ENCODE peak calls at places on chromosomes 1 and 21, in ten cellular contexts. N, C, L, T, Y, K, Q, I, O and B are unnamed samples.

GRCh38 chr1:43831866-43832654 is 101.5 kb upstream of the ARTN start:
- DNase-seq in I (no peak), Q (no peak), L (no peak), K (no peak), N (no peak), O (no peak), C (no peak), Y (no peak), T (no peak), B (peak; percentile 41)

GRCh38 chr1:110774398-110774797 is 98.5 kb upstream of the CD53 start:
- DNase-seq in K (no peak), I (no peak), T (no peak), L (no peak), Y (no peak), C (no peak), O (no peak), N (no peak), Q (no peak), B (no peak)

GRCh38 chr1:6652986-6653385 is 28.3 kb downstream of the THAP3 start:
- DNase-seq in C (no peak), Y (no peak), N (no peak), L (no peak), T (no peak), Q (no peak), O (no peak), K (no peak), I (no peak), B (no peak)

GRCh38 chr21:38263493-38263892 is 6.7 kb downstream of the KCNJ15 start:
- DNase-seq in N (no peak), L (no peak), C (no peak), Q (peak; percentile 97), T (no peak), K (no peak), I (peak; percentile 100), O (no peak), Y (no peak), B (no peak)

GRCh38 chr1:9371391-9371935 is 78.8 kb downstream of the SPSB1 start:
- DNase-seq in K (no peak), I (peak; percentile 34), O (peak; percentile 38), N (peak; percentile 46), L (peak; percentile 19), C (peak; percentile 67), Q (peak; percentile 34), T (peak; percentile 86), Y (peak; percentile 51), B (no peak)

GRCh38 chr1:43522776-43523480 is 7.8 kb upstream of the PTPRF start:
- DNase-seq in O (peak; percentile 48), N (no peak), K (no peak), I (peak; percentile 95), T (no peak), L (peak; percentile 71), C (no peak), Y (no peak), Q (peak; percentile 90), B (no peak)

GRCh38 chr1:235017719-235018118 is 110.9 kb downstream of the TOMM20 start:
- DNase-seq in Y (no peak), I (no peak), Q (no peak), K (no peak), C (no peak), T (no peak), N (no peak), L (no peak), O (no peak), B (no peak)

GRCh38 chr1:39154553-39155361 is 49.7 kb upstream of the MACF1 start:
- DNase-seq in O (no peak), T (no peak), Y (no peak), C (no peak), N (no peak), K (no peak), I (peak; percentile 78), L (no peak), Q (peak; percentile 94), B (no peak)

GRCh38 chr21:15706686-15707085 is 23.1 kb upstream of the USP25 start:
- DNase-seq in T (no peak), L (peak; percentile 74), O (peak; percentile 32), N (no peak), Q (peak; percentile 98), Y (no peak), I (peak; percentile 99), K (no peak), C (no peak), B (no peak)

GRCh38 chr1:67584938-67585337 is 100.1 kb upstream of the GADD45A start:
- DNase-seq in Q (no peak), O (no peak), L (no peak), N (no peak), Y (no peak), I (no peak), C (no peak), T (no peak), K (no peak), B (no peak)

GRCh38 chr21:16473965-16474364 is 744.2 kb downstream of the USP25 start:
- DNase-seq in I (peak; percentile 34), Q (no peak), K (no peak), N (no peak), C (no peak), O (no peak), L (no peak), T (no peak), Y (no peak), B (no peak)

GRCh38 chr1:167043752-167044488 is 46.3 kb downstream of the GPA33 start:
- DNase-seq in Q (peak; percentile 17), O (peak; percentile 87), C (no peak), L (peak; percentile 78), I (peak; percentile 17), N (peak; percentile 81), Y (no peak), T (peak; percentile 53), K (peak; percentile 81), B (peak; percentile 69)

DNA sequence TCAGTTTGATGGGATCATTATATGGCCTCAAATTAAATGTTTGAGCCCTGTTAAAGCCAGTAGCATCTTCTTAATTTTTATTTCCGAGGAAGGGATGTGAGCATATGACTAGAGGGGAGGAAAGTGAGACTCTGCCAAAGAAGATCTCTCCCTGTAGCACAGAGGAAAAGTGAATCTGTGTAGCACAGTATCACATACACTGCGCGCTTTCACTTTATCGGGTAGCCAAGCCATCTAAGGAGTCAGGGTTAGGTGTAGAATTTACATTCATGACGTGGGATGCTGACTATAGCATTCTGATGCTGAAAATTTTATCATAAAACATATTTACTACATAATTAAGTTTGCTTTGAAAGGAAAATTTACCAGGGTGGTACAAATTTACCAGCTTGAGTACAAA is 24.0 kb downstream of the LRRC8D start:
- DNase-seq in C (no peak), I (no peak), L (no peak), K (no peak), Q (no peak), T (no peak), Y (no peak), O (no peak), N (no peak), B (no peak)
- TF ChIP-seq CTCF in C (no peak), I (no peak), L (no peak), K (no peak), Q (no peak), T (no peak), Y (no peak), O (no peak), N (no peak), B (no peak)

GRCh38 chr1:224894915-224895314 is 34.6 kb upstream of the DNAH14 start:
- DNase-seq in T (no peak), L (peak; percentile 47), C (no peak), N (no peak), Y (no peak), O (no peak), Q (peak; percentile 5), K (peak; percentile 15), I (peak; percentile 51), B (no peak)
- TF ChIP-seq CTCF in T (no peak), L (peak; percentile 47), C (no peak), N (no peak), Y (no peak), O (no peak), Q (peak; percentile 13), K (peak; percentile 65), I (peak; percentile 47), B (peak; percentile 19)

GRCh38 chr1:78607334-78607927 is 12.8 kb upstream of the IFI44L start:
- DNase-seq in Y (no peak), K (peak; percentile 3), I (peak; percentile 64), Q (peak; percentile 70), T (no peak), L (no peak), N (no peak), C (no peak), O (no peak), B (peak; percentile 3)
- TF ChIP-seq CTCF in Y (peak; percentile 48), K (peak; percentile 76), I (peak; percentile 64), Q (peak; percentile 49), T (peak; percentile 49), L (peak; percentile 23), N (peak; percentile 38), C (peak; percentile 65), O (peak; percentile 15), B (peak; percentile 40)

DNA sequence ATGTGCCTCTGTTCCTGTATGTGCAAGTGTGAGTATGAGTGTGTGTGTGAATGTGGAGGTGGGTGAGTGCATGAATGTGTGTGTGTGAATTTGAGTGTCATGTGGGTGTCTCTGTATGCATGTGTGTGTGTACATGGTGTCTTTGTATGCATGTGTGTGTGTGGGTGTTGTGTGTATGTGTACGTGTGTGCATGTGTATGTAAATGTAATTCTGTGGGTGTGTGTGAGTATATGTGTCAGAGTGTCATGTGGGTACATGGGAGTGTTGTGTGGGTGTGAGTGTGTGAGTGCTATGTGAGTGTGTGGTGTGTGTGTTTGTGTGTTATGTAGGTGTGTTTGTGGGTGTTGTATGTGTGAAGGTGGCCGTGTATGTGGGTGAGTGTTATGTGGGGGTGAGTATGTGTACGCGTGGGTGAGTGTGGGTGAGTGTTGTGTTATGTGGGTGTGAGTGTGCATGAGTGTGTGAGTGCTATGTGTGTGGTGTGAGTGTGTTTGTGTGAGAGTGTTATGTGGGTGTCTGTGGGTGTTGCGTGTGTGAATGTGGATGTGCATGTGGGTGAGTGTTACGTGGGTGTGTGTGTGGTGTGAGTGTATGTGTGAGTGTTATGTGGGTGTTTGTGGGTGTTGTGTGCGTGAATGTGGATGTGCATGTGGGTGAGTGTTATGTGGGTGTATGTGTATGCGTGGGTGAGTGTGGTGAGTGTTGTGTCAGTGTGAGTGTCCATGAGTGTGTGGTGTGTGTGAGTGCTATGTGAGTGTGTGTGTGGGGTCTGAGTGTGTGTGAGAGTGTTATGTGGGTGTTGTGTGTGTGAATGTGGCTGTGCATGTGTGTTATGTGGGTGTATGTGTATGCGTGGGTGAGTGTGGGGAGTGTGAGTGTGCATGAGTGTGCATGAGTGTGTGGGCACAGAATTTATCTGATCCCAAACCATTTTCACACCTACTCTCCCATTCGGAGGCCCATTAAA is 36.6 kb upstream of the NID1 start:
- DNase-seq in N (no peak), Q (no peak), Y (no peak), O (no peak), I (no peak), K (no peak), C (no peak), T (no peak), L (no peak), B (no peak)
- TF ChIP-seq CTCF in N (no peak), Q (no peak), Y (no peak), O (no peak), I (no peak), K (no peak), C (no peak), T (no peak), L (no peak), B (no peak)

DNA sequence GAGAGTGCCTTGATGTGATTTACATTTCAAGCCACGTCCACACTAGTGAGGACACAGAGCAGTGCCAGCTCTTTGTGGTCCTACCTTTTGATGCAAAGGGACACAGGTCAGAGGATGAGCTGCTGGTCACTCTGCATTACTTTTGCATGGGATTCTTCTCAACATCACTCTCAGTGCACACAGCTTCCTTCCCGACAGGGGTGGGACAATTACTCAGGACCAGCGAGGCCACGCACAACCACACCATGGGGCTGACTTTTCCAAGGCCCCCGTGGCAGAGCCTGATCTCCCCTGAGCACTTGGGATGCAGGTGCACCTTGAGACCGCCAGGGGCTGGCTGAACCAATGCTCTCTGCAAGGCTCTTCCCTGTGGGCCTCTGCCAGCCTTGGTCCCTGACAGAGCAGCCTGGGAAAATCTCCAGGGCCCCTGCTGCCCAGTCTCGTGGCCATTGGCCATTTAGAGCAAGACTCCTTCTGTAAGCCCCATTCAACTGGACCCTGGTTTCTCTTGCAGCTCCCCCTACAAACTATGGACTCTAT is 13.2 kb upstream of the PRAMEF12 start:
- DNase-seq in I (no peak), C (no peak), N (no peak), Y (no peak), Q (no peak), K (no peak), T (no peak), O (no peak), L (peak; percentile 8), B (no peak)
- TF ChIP-seq CTCF in I (no peak), C (peak; percentile 45), N (no peak), Y (no peak), Q (no peak), K (peak; percentile 27), T (no peak), O (no peak), L (no peak), B (peak; percentile 28)